ENCODE peak calls at places on chromosomes 7 and 10, in nine cellular contexts. X is naive thymus-derived CD8-positive, alpha-beta T cell; L is activated T-cell treated with anti-CD3 and anti-CD28 coated beads, Interleukin-2, amount 50 U/mL, for 1 hour; P is NCI-H1092; Q is stimulated activated CD4-positive, alpha-beta T cell treated with anti-CD3 and anti-CD28 coated beads, Interleukin-2, amount 100 ng/mL, for 48 hours; T is fibroblast of the aortic adventitia; V is skeletal muscle cell; E is RWPE1; Y is KG1. F is an unnamed sample.

GRCh38 chr7:3065724-3066143 is 22.1 kb upstream of the CARD11 start:
- DNase-seq in Q (peak; percentile 71), T (peak; percentile 11), X (peak; percentile 78), V (no peak), P (no peak), L (peak; percentile 65), E (peak; percentile 47), Y (no peak), F (peak; percentile 84)

GRCh38 chr7:44189286-44189992 is at the start of gene GCK:
- DNase-seq in V (no peak), T (no peak), L (no peak), E (no peak), P (peak; percentile 84), X (no peak), Y (no peak), Q (no peak), F (no peak)

GRCh38 chr7:24383055-24383454 is 99.1 kb downstream of the NPY start:
- DNase-seq in P (no peak), T (no peak), E (no peak), L (no peak), Y (no peak), X (no peak), V (no peak), Q (no peak), F (no peak)

GRCh38 chr7:55964261-55964801 is at the start of gene NIPSNAP2:
- DNase-seq in P (peak; percentile 66), E (peak; percentile 67), L (peak; percentile 74), Q (peak; percentile 51), T (peak; percentile 46), V (no peak), X (peak; percentile 70), Y (peak; percentile 49), F (peak; percentile 76)

GRCh38 chr10:58475322-58476277 is 37.1 kb upstream of the BICC1 start:
- DNase-seq in Y (no peak), Q (no peak), V (peak; percentile 75), X (no peak), L (no peak), T (peak; percentile 94), E (no peak), P (no peak), F (no peak)

GRCh38 chr10:117578999-117579590 is 36.5 kb downstream of the EMX2 start:
- DNase-seq in L (no peak), Y (no peak), T (no peak), Q (no peak), E (no peak), V (no peak), P (no peak), X (no peak), F (no peak)

GRCh38 chr10:71746344-71747037 is 26.8 kb downstream of the VSIR start:
- DNase-seq in T (peak; percentile 19), X (no peak), P (no peak), V (no peak), L (no peak), Y (peak; percentile 76), E (no peak), Q (no peak), F (peak; percentile 63)

GRCh38 chr10:100996678-100997363 is 2.8 kb upstream of the LZTS2 start:
- DNase-seq in V (no peak), T (no peak), X (no peak), Y (peak; percentile 21), L (peak; percentile 58), E (peak; percentile 64), P (no peak), Q (peak; percentile 25), F (peak; percentile 54)

GRCh38 chr10:125691160-125691981 is 8.4 kb upstream of the TEX36 start:
- DNase-seq in T (no peak), P (no peak), Y (no peak), Q (no peak), X (no peak), L (no peak), E (no peak), V (no peak), F (no peak)

GRCh38 chr7:129845972-129846327 is 106.8 kb downstream of the UBE2H start:
- DNase-seq in Q (no peak), E (peak; percentile 66), T (peak; percentile 83), L (no peak), Y (no peak), X (no peak), P (no peak), V (no peak), F (no peak)

GRCh38 chr7:159049266-159050025 is 95.2 kb downstream of the VIPR2 start:
- DNase-seq in V (no peak), P (no peak), Q (no peak), L (no peak), X (no peak), E (no peak), T (no peak), Y (no peak), F (no peak)

GRCh38 chr7:151194188-151194587 is 7.1 kb upstream of the ASB10 start:
- DNase-seq in Y (no peak), L (no peak), V (no peak), T (no peak), X (no peak), E (no peak), Q (no peak), P (no peak), F (no peak)

GRCh38 chr10:117801691-117802090 is 245.1 kb downstream of the RAB11FIP2 start:
- DNase-seq in P (no peak), Y (no peak), V (no peak), L (no peak), E (no peak), T (no peak), X (no peak), Q (no peak), F (no peak)

GRCh38 chr7:31735991-31736982 is 49.3 kb downstream of the PPP1R17 start:
- DNase-seq in E (peak; percentile 56), Y (no peak), L (no peak), Q (peak; percentile 11), V (peak; percentile 4), P (peak; percentile 55), T (peak; percentile 70), X (no peak), F (peak; percentile 8)

GRCh38 chr10:124164252-124164651 is 70.9 kb upstream of the CHST15 start:
- DNase-seq in Q (no peak), Y (no peak), L (no peak), X (no peak), E (no peak), T (no peak), P (no peak), V (no peak), F (no peak)

GRCh38 chr7:2862831-2863361 is 18.8 kb upstream of the GNA12 start:
- DNase-seq in Q (no peak), P (no peak), Y (no peak), V (no peak), X (no peak), L (no peak), T (no peak), E (no peak), F (peak; percentile 49)

GRCh38 chr7:128014864-128015263 is 16.4 kb downstream of the LRRC4 start:
- DNase-seq in P (no peak), X (no peak), T (no peak), V (no peak), L (no peak), Q (no peak), E (no peak), Y (no peak), F (no peak)

GRCh38 chr10:26478061-26478460 is 39.9 kb downstream of the APBB1IP start:
- DNase-seq in L (no peak), Q (no peak), E (no peak), Y (no peak), X (no peak), T (no peak), V (no peak), P (no peak), F (no peak)

GRCh38 chr10:130808243-130808642 is 503.3 kb downstream of the TCERG1L start:
- DNase-seq in T (no peak), E (no peak), Q (no peak), V (no peak), Y (no peak), X (peak; percentile 40), P (no peak), L (no peak), F (no peak)

GRCh38 chr10:71981024-71981867 is 17.1 kb downstream of the CHST3 start:
- DNase-seq in Y (no peak), L (no peak), X (no peak), E (no peak), V (no peak), Q (no peak), P (no peak), T (peak; percentile 59), F (no peak)

GRCh38 chr7:42574693-42575084 is 337.2 kb downstream of the C7orf25 start:
- DNase-seq in Q (no peak), T (peak; percentile 9), V (no peak), P (no peak), X (no peak), L (no peak), Y (no peak), E (no peak), F (no peak)

GRCh38 chr7:6436385-6436685 is 11.4 kb downstream of the DAGLB start:
- DNase-seq in V (no peak), L (peak; percentile 49), T (no peak), Q (no peak), X (peak; percentile 67), P (no peak), Y (peak; percentile 73), E (no peak), F (peak; percentile 57)

GRCh38 chr10:60951272-60951724 is 7.3 kb upstream of the RHOBTB1 start:
- DNase-seq in L (no peak), X (no peak), P (no peak), V (no peak), T (no peak), Y (no peak), Q (no peak), E (no peak), F (no peak)

GRCh38 chr10:58797356-58797755 is 284.7 kb downstream of the BICC1 start:
- DNase-seq in Y (no peak), T (no peak), V (no peak), Q (no peak), X (no peak), P (no peak), L (no peak), E (no peak), F (no peak)

GRCh38 chr10:128934492-128934891 is 532.5 kb upstream of the MGMT start:
- DNase-seq in L (no peak), T (no peak), Y (no peak), Q (no peak), X (no peak), E (no peak), P (no peak), V (no peak), F (no peak)

GRCh38 chr10:59991661-59992060 is 85.3 kb upstream of the CCDC6 start:
- DNase-seq in L (no peak), Y (peak; percentile 32), X (no peak), P (no peak), E (peak; percentile 63), V (peak; percentile 53), Q (no peak), T (peak; percentile 23), F (peak; percentile 6)

GRCh38 chr7:10181996-10182395 is 791.7 kb upstream of the PHF14 start:
- DNase-seq in T (no peak), X (no peak), P (peak; percentile 58), Y (no peak), L (no peak), V (no peak), Q (no peak), E (no peak), F (no peak)

GRCh38 chr7:159370-160270 is 32.8 kb upstream of the FAM20C start:
- DNase-seq in X (peak; percentile 55), P (no peak), V (no peak), T (no peak), Y (no peak), E (no peak), Q (no peak), L (no peak), F (no peak)

GRCh38 chr7:106501605-106502580 is 159.1 kb downstream of the CCDC71L start:
- DNase-seq in Y (peak; percentile 13), V (no peak), T (no peak), Q (no peak), X (no peak), E (no peak), P (no peak), L (no peak), F (no peak)

GRCh38 chr7:86282014-86282682 is 361.6 kb upstream of the GRM3 start:
- DNase-seq in X (no peak), V (no peak), Q (no peak), Y (no peak), P (no peak), E (no peak), L (no peak), T (no peak), F (no peak)

GRCh38 chr7:35781767-35782515 is 18.9 kb upstream of the SEPTIN7 start:
- DNase-seq in L (no peak), Q (no peak), V (no peak), X (no peak), T (no peak), Y (no peak), P (no peak), E (no peak), F (no peak)

F was measured in stimulated activated naive CD8-positive, alpha-beta T cell treated with anti-CD3 and anti-CD28 coated beads, Interleukin-15, Interleukin-2, amounts not matched to agents 100 U/mL and 50 U/mL, for 24 hours.